ENCODE peak calls at places on chromosomes 7 and 10, in nine cellular contexts. S, F, R, M, X, Q, Z, W and U are unnamed samples.
A peak's percentile ranks its signal among the peaks of the same experiment; 100 is the strongest.

GRCh38 chr10:51020175-51020574 is 54.1 kb upstream of the PRKG1 start:
- DNase-seq in M (no peak), Q (no peak), R (no peak), X (no peak), F (no peak), S (no peak), W (no peak), Z (no peak), U (no peak)

GRCh38 chr10:127193125-127193524 is 3.3 kb downstream of the INSYN2A start:
- DNase-seq in S (no peak), F (no peak), W (no peak), X (no peak), Z (no peak), Q (no peak), M (no peak), R (peak; percentile 47), U (no peak)

GRCh38 chr7:55019691-55020480 is 1.1 kb downstream of the EGFR start:
- DNase-seq in F (no peak), X (no peak), Q (no peak), S (no peak), M (no peak), Z (peak; percentile 33), W (no peak), R (peak; percentile 67), U (peak; percentile 63)

GRCh38 chr7:45203947-45204445 is 46.4 kb downstream of the RAMP3 start:
- DNase-seq in R (peak; percentile 15), S (no peak), M (no peak), W (peak; percentile 21), X (peak; percentile 69), Z (peak; percentile 59), F (no peak), Q (no peak), U (no peak)

GRCh38 chr7:47411281-47411869 is 170.5 kb downstream of the TNS3 start:
- DNase-seq in S (no peak), W (no peak), Z (no peak), R (no peak), M (no peak), F (no peak), Q (no peak), X (no peak), U (no peak)

GRCh38 chr10:100986952-100987684 is at the start of the genes MRPL43 and TWNK:
- DNase-seq in Q (peak; percentile 79), F (peak; percentile 90), W (peak; percentile 90), M (peak; percentile 62), Z (peak; percentile 92), R (peak; percentile 88), S (peak; percentile 81), X (peak; percentile 84), U (peak; percentile 89)

GRCh38 chr7:98568891-98569290 is 48.2 kb upstream of the NPTX2 start:
- DNase-seq in Q (no peak), W (no peak), S (no peak), X (no peak), M (no peak), R (no peak), Z (no peak), F (no peak), U (no peak)

GRCh38 chr10:86203162-86203905 is 163.3 kb downstream of the GRID1 start:
- DNase-seq in F (no peak), W (peak; percentile 23), Z (no peak), Q (no peak), X (peak; percentile 32), R (peak; percentile 6), M (peak; percentile 3), S (no peak), U (peak; percentile 70)

GRCh38 chr10:29559996-29560395 is 74.8 kb downstream of the SVIL start:
- DNase-seq in M (no peak), Q (no peak), W (no peak), R (no peak), Z (no peak), X (no peak), S (no peak), F (no peak), U (no peak)

GRCh38 chr10:49746626-49747302 is 15.4 kb downstream of the OGDHL start:
- DNase-seq in Z (no peak), W (no peak), R (no peak), M (no peak), X (no peak), S (no peak), Q (no peak), F (no peak), U (no peak)